ENCODE peak calls at places on chromosomes 5 and 9, in ten cellular contexts. Z, I, X, Q, H, L, K, B, O and F are unnamed samples.

GRCh38 chr5:128777052-128777451 is 188.2 kb upstream of the SLC27A6 start:
- DNase-seq in X (no peak), K (no peak), I (no peak), O (no peak), B (no peak), Z (no peak), Q (no peak), L (no peak), H (no peak), F (no peak)

GRCh38 chr9:113998529-113999255 is 79.4 kb downstream of the AMBP start:
- DNase-seq in O (no peak), K (no peak), L (peak; percentile 26), X (no peak), Q (peak; percentile 56), B (peak; percentile 69), Z (peak; percentile 21), I (no peak), H (peak; percentile 4), F (peak; percentile 57)

GRCh38 chr5:152349683-152350526 is 55.2 kb downstream of the NMUR2 start:
- DNase-seq in B (peak; percentile 73), O (peak; percentile 8), K (peak; percentile 2), L (peak; percentile 29), I (no peak), X (peak; percentile 67), H (no peak), Z (peak; percentile 61), Q (peak; percentile 45), F (peak; percentile 83)

GRCh38 chr9:136081113-136081825 is 13.8 kb downstream of the NACC2 start:
- DNase-seq in H (no peak), O (no peak), I (peak; percentile 87), L (no peak), Q (peak; percentile 37), Z (no peak), X (no peak), K (no peak), B (peak; percentile 73), F (no peak)

GRCh38 chr5:82666312-82666711 is 388.2 kb upstream of the RPS23 start:
- DNase-seq in K (no peak), H (no peak), X (no peak), O (no peak), Z (no peak), I (no peak), B (no peak), L (no peak), Q (no peak), F (no peak)

GRCh38 chr5:24059006-24059405 is 551.6 kb downstream of the PRDM9 start:
- DNase-seq in O (no peak), K (peak; percentile 2), H (no peak), I (no peak), Q (no peak), L (no peak), X (no peak), Z (peak; percentile 55), B (no peak), F (no peak)

GRCh38 chr5:113212244-113212920 is 222.4 kb downstream of the TSSK1B start:
- DNase-seq in H (no peak), X (peak; percentile 88), K (peak; percentile 67), I (no peak), L (no peak), Q (peak; percentile 59), B (no peak), O (no peak), Z (peak; percentile 39), F (peak; percentile 41)

GRCh38 chr5:173903396-173904140 is 15.4 kb downstream of the CPEB4 start:
- DNase-seq in I (no peak), H (no peak), Q (no peak), L (no peak), Z (no peak), X (no peak), B (no peak), K (no peak), O (no peak), F (no peak)

GRCh38 chr5:74201334-74202081 is 439.0 kb downstream of the ENC1 start:
- DNase-seq in B (no peak), Q (no peak), O (no peak), H (no peak), I (no peak), L (no peak), X (no peak), K (peak; percentile 76), Z (peak; percentile 59), F (no peak)

GRCh38 chr9:35914307-35914807 is 5.1 kb downstream of the SPAAR start:
- DNase-seq in L (no peak), O (peak; percentile 75), I (peak; percentile 72), Z (peak; percentile 61), B (peak; percentile 79), X (peak; percentile 86), K (no peak), H (no peak), Q (peak; percentile 70), F (peak; percentile 77)

GRCh38 chr9:98944130-98945074 is 695 bp downstream of the COL15A1 start:
- DNase-seq in H (no peak), O (no peak), Z (peak; percentile 50), L (no peak), K (no peak), B (peak; percentile 85), I (peak; percentile 80), Q (peak; percentile 42), X (peak; percentile 36), F (peak; percentile 81)

GRCh38 chr5:60883229-60883628 is 39.2 kb upstream of the ELOVL7 start:
- DNase-seq in H (no peak), I (no peak), Z (peak; percentile 3), L (no peak), B (no peak), K (no peak), Q (peak; percentile 22), X (no peak), O (no peak), F (no peak)

GRCh38 chr5:140978987-140979386 is 12.7 kb downstream of the PCDHAC2 start:
- DNase-seq in Z (no peak), B (no peak), K (no peak), H (no peak), Q (no peak), L (no peak), X (no peak), I (no peak), O (no peak), F (no peak)

GRCh38 chr5:87784869-87785268 is 372.1 kb upstream of the CCNH start:
- DNase-seq in B (no peak), Z (no peak), K (no peak), I (no peak), O (no peak), L (no peak), X (no peak), Q (no peak), H (no peak), F (no peak)

GRCh38 chr9:92735907-92736600 is 28.6 kb downstream of the BICD2 start:
- DNase-seq in X (no peak), K (no peak), O (no peak), L (no peak), Q (peak; percentile 40), H (no peak), I (no peak), B (no peak), Z (no peak), F (peak; percentile 10)

GRCh38 chr5:108743344-108743743 is 4.4 kb upstream of the FER start:
- DNase-seq in Q (no peak), H (no peak), X (no peak), B (no peak), O (no peak), I (no peak), L (no peak), K (peak; percentile 61), Z (no peak), F (no peak)
- H3K27ac ChIP-seq in Q (no peak overlapping the region), H (no peak overlapping the region), X (no peak overlapping the region), B (no peak overlapping the region), O (no peak overlapping the region), I (no peak overlapping the region), L (no peak overlapping the region), K (no peak overlapping the region), Z (peak overlapping the region; percentile 19), F (no peak overlapping the region)

DNA sequence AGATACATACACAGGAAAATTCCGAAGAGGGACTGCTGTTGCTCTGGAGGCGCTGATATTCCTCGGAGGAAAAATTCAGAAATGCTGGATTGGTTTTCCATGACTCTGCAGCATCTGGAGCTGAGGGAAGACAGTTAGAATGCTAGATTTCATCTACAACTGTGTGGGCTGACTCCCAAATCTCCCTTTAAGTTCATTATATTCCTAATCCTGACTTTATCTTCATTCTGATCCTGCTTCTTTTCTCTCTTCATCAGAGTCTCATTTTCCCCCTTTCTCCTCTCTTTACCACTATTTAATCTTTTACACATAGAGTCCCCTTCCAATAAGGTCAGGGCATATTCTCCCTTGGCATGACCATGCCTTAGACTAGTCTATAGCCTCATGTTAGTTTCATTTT is at the start of gene OR1N1:
- DNase-seq in I (no peak), L (no peak), Z (no peak), H (no peak), B (no peak), Q (no peak), K (no peak), X (no peak), O (no peak), F (no peak)
- H3K9me3 ChIP-seq in I (no peaks in the 10 kb centered on the region), L (peaks cover 3% of the 10 kb centered on the region), Z (no peaks in the 10 kb centered on the region), H (no peaks in the 10 kb centered on the region), B (peaks cover 3% of the 10 kb centered on the region), Q (no peaks in the 10 kb centered on the region), K (peaks cover 3% of the 10 kb centered on the region), X (no peaks in the 10 kb centered on the region), O (no peaks in the 10 kb centered on the region), F (peaks cover 32% of the 10 kb centered on the region)

DNA sequence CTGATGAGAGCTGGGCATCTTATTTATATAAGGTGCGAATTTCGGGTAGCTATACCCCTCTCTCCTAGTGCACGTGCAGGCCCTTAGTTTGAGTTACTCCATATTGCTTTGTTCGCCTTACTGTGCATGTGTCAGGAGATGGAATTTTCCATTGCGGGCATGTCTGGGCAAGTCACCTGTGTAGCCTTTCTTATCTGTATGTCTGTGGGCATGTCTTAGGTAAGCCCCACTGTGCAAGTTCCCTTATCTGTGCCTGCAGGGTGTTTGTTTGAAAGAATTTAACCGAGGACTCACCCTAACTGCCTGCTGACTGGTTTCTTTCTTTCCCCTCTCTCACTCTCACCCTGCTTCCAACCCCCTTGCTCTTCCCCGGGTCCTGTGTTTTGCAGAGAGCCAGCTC is 140.7 kb upstream of the RANBP3L start:
- DNase-seq in Z (no peak), K (peak; percentile 48), B (no peak), L (no peak), I (no peak), X (no peak), O (no peak), Q (no peak), H (no peak), F (no peak)
- H3K27ac ChIP-seq in Z (no peak overlapping the region), K (peak overlapping the region; percentile 41), B (no peak overlapping the region), L (no peak overlapping the region), I (no peak overlapping the region), X (no peak overlapping the region), O (no peak overlapping the region), Q (no peak overlapping the region), H (no peak overlapping the region), F (no peak overlapping the region)

DNA sequence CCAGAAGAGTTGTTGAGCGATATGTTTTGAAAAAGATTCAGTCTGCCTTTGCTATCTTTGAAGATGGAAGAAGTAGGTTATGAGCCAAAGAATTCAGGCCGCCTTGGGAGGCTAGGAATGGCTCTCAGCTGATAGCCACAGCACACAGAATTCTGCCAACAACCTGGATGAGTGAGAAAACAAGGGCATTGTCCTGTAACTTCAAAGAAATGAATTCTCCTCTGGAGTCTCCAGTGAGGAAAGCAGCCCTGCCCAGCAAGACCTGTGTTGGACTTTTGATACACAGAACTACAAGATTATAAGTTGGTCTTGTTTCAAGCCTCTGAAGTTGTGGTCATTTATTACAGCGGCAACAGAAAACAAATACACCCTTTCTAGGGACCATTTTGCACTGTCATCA is 509.9 kb upstream of the ZNF608 start:
- DNase-seq in B (no peak), K (no peak), I (no peak), Z (no peak), X (no peak), O (no peak), L (no peak), H (no peak), Q (no peak), F (no peak)
- H3K9me3 ChIP-seq in B (no peaks in the 10 kb centered on the region), K (peaks cover 5% of the 10 kb centered on the region), I (no peaks in the 10 kb centered on the region), Z (no peaks in the 10 kb centered on the region), X (no peaks in the 10 kb centered on the region), O (peaks cover 16% of the 10 kb centered on the region), L (peaks cover 3% of the 10 kb centered on the region), H (no peaks in the 10 kb centered on the region), Q (peaks cover under 1% of the 10 kb centered on the region), F (peaks cover 39% of the 10 kb centered on the region)